ENCODE peak calls at places on chromosome 3, in five cellular contexts. A is natural killer cell; E is right cardiac atrium; I is IMR-90; L is activated CD4-positive, alpha-beta T cell treated with anti-CD3 and anti-CD28 coated beads for 36 hours. N is an unnamed sample.

GRCh38 chr3:67083277-67083676 is 85.2 kb downstream of the KBTBD8 start:
- ATAC-seq in I (no peak), E (no peak), A (peak), L (peak), N (peak)

GRCh38 chr3:45362768-45363167 is 25.6 kb upstream of the LARS2 start:
- ATAC-seq in L (no peak), A (no peak), I (no peak), E (no peak), N (no peak)

GRCh38 chr3:111336511-111336910 is 205.5 kb upstream of the CD96 start:
- ATAC-seq in I (no peak), L (peak), A (no peak), E (no peak), N (peak)

GRCh38 chr3:4850928-4851265 is 128.3 kb upstream of the BHLHE40 start:
- ATAC-seq in A (peak), E (no peak), L (peak), I (no peak), N (peak)

GRCh38 chr3:190003730-190004129 is 117.0 kb downstream of the P3H2 start:
- ATAC-seq in E (peak), A (no peak), L (no peak), I (peak), N (no peak)

GRCh38 chr3:115581347-115582135 is 41.8 kb upstream of the GAP43 start:
- ATAC-seq in L (peak), A (no peak), I (no peak), E (no peak), N (peak)

GRCh38 chr3:100465871-100466777 is 26.3 kb upstream of the TMEM45A start:
- ATAC-seq in I (no peak), L (peak), E (no peak), A (no peak), N (peak)

GRCh38 chr3:134904333-134904771 is 109.3 kb downstream of the EPHB1 start:
- ATAC-seq in I (no peak), A (peak), L (peak), E (no peak), N (peak)

GRCh38 chr3:196506687-196507086 is 3.1 kb upstream of the RNF168 start:
- ATAC-seq in I (no peak), A (no peak), L (no peak), E (no peak), N (no peak)

GRCh38 chr3:27720899-27721716 is 1.0 kb downstream of the EOMES start:
- ATAC-seq in L (no peak), E (peak), A (peak), I (peak), N (no peak)

GRCh38 chr3:58084166-58084565 is 75.9 kb downstream of the FLNB start:
- ATAC-seq in E (peak), A (no peak), I (no peak), L (no peak), N (no peak)

GRCh38 chr3:61650276-61650675 is 88.9 kb downstream of the PTPRG start:
- ATAC-seq in E (peak), L (no peak), A (no peak), I (peak), N (no peak)

GRCh38 chr3:16140116-16140893 is 34.2 kb upstream of the GALNT15 start:
- ATAC-seq in I (peak), L (no peak), E (peak), A (no peak), N (no peak)

GRCh38 chr3:4410174-4410573 is 56.9 kb downstream of the SUMF1 start:
- ATAC-seq in I (no peak), E (no peak), L (peak), A (no peak), N (peak)

GRCh38 chr3:156106721-156107373 is 13.5 kb upstream of the KCNAB1 start:
- ATAC-seq in A (no peak), L (no peak), I (no peak), E (no peak), N (no peak)

GRCh38 chr3:66053009-66053782 is 14.5 kb upstream of the MAGI1 start:
- ATAC-seq in L (no peak), I (peak), E (peak), A (no peak), N (no peak)

GRCh38 chr3:12187448-12188327 is 29.0 kb upstream of the TIMP4 start:
- ATAC-seq in A (peak), L (peak), I (peak), E (peak), N (peak)

GRCh38 chr3:13106308-13106970 is 33.2 kb upstream of the IQSEC1 start:
- ATAC-seq in A (no peak), E (no peak), L (no peak), I (no peak), N (no peak)

GRCh38 chr3:143763568-143764162 is 84.6 kb downstream of the SLC9A9 start:
- ATAC-seq in A (no peak), I (peak), L (no peak), E (no peak), N (no peak)

GRCh38 chr3:8503871-8504610 is 2.4 kb downstream of the LMCD1 start:
- ATAC-seq in I (no peak), A (no peak), L (peak), E (no peak), N (peak)

GRCh38 chr3:193240436-193240849 is 579 bp upstream of the PLAAT1 start:
- ATAC-seq in A (no peak), L (no peak), E (peak), I (no peak), N (no peak)

GRCh38 chr3:171380084-171380483 is 80.1 kb downstream of the TNIK start:
- ATAC-seq in A (no peak), L (no peak), I (no peak), E (no peak), N (no peak)

GRCh38 chr3:188184160-188184559 is 30.2 kb downstream of the LPP start:
- ATAC-seq in E (no peak), A (no peak), L (no peak), I (no peak), N (no peak)

GRCh38 chr3:184908859-184909258 is 96.9 kb downstream of the VPS8 start:
- ATAC-seq in A (no peak), L (no peak), I (no peak), E (no peak), N (no peak)

GRCh38 chr3:37945803-37946530 is 44.6 kb upstream of the VILL start:
- ATAC-seq in L (no peak), E (peak), A (no peak), I (peak), N (no peak)

GRCh38 chr3:194121881-194122280 is 14.1 kb upstream of the HES1 start:
- ATAC-seq in I (peak), L (no peak), A (no peak), E (no peak), N (peak)

GRCh38 chr3:4380013-4380412 is 76.8 kb downstream of the SETMAR start:
- ATAC-seq in E (no peak), L (no peak), A (no peak), I (no peak), N (no peak)